ENCODE peak calls at places on chromosomes 3 and 15, in nine cellular contexts. G, L, P, V, Q, O, T, R and I are unnamed samples. For H3K36me3, the result is how much of the 10 kb centered on the place peaks cover.

GRCh38 chr15:86125775-86126174 is 46.1 kb downstream of the AGBL1 start:
- DNase-seq in L (no peak), R (no peak), V (no peak), Q (no peak), P (no peak), T (no peak), O (no peak), G (no peak), I (no peak)

GRCh38 chr3:27553868-27554540 is 69.8 kb upstream of the SLC4A7 start:
- DNase-seq in L (no peak), Q (no peak), O (no peak), G (no peak), P (no peak), V (no peak), R (no peak), T (no peak), I (no peak)

GRCh38 chr3:7282988-7283387 is 422.1 kb downstream of the GRM7 start:
- DNase-seq in O (no peak), T (no peak), G (no peak), Q (no peak), P (no peak), R (no peak), V (no peak), L (no peak), I (no peak)

GRCh38 chr3:194212869-194213320 is 76.9 kb downstream of the HES1 start:
- DNase-seq in V (no peak), G (no peak), P (no peak), L (no peak), O (no peak), T (no peak), R (peak), Q (peak), I (no peak)

GRCh38 chr15:100201376-100202280 is 140.1 kb downstream of the ADAMTS17 start:
- DNase-seq in R (peak), L (no peak), G (no peak), O (no peak), T (no peak), V (no peak), Q (no peak), P (no peak), I (no peak)

GRCh38 chr3:161316006-161316689 is 55.2 kb downstream of the SPTSSB start:
- DNase-seq in R (no peak), G (peak), O (no peak), V (no peak), L (no peak), T (no peak), Q (no peak), P (peak), I (no peak)

GRCh38 chr3:116339441-116340028 is 105.8 kb downstream of the LSAMP start:
- DNase-seq in R (no peak), T (peak), V (peak), L (no peak), Q (no peak), O (no peak), G (no peak), P (peak), I (no peak)

GRCh38 chr3:127611251-127611650 is 13.0 kb downstream of the MCM2 start:
- DNase-seq in P (no peak), Q (no peak), L (no peak), T (peak), G (no peak), O (no peak), R (no peak), V (no peak), I (no peak)

GRCh38 chr3:191269289-191270085 is 59.7 kb upstream of the CCDC50 start:
- DNase-seq in Q (no peak), V (no peak), R (no peak), G (peak), L (no peak), O (no peak), T (no peak), P (no peak), I (no peak)

GRCh38 chr3:124281453-124282316 is 289.8 kb upstream of the ROPN1 start:
- DNase-seq in O (no peak), P (peak), Q (peak), R (peak), L (no peak), G (peak), V (peak), T (no peak), I (peak)

GRCh38 chr15:74920472-74920871 is 13.8 kb upstream of the FAM219B start:
- DNase-seq in R (no peak), V (no peak), T (peak), L (no peak), Q (no peak), O (no peak), P (peak), G (no peak), I (no peak)

GRCh38 chr3:141738636-141739363 is 702 bp downstream of the RNF7 start:
- DNase-seq in G (peak), L (no peak), Q (peak), O (no peak), V (peak), P (peak), R (peak), T (no peak), I (no peak)

GRCh38 chr3:189712906-189713483 is 81.8 kb downstream of the TP63 start:
- DNase-seq in V (peak), R (no peak), G (peak), P (no peak), T (no peak), O (no peak), Q (no peak), L (no peak), I (no peak)

GRCh38 chr15:72866866-72867616 is 83.5 kb upstream of the ADPGK start:
- DNase-seq in T (no peak), L (no peak), P (no peak), Q (no peak), V (no peak), O (no peak), G (no peak), R (no peak), I (no peak)

GRCh38 chr3:40267940-40268707 is 41.4 kb upstream of the EIF1B start:
- DNase-seq in T (no peak), G (no peak), V (peak), Q (no peak), P (no peak), R (peak), O (no peak), L (no peak), I (no peak)

GRCh38 chr3:197490098-197490497 is 65.7 kb downstream of the BDH1 start:
- DNase-seq in G (peak), T (no peak), Q (no peak), V (peak), O (no peak), L (no peak), P (peak), R (no peak), I (no peak)

GRCh38 chr3:53525765-53526761 is 31.7 kb downstream of the CACNA1D start:
- DNase-seq in O (no peak), L (peak), R (no peak), G (no peak), P (peak), V (peak), T (no peak), Q (no peak), I (no peak)

GRCh38 chr15:77071338-77072223 is 672 bp upstream of the TSPAN3 start:
- DNase-seq in Q (no peak), L (no peak), G (no peak), P (no peak), T (no peak), O (no peak), R (no peak), V (no peak), I (no peak)

GRCh38 chr3:14517601-14518431 is 22.3 kb downstream of the GRIP2 start:
- DNase-seq in P (no peak), Q (no peak), T (no peak), R (no peak), V (no peak), L (peak), O (no peak), G (no peak), I (no peak)

GRCh38 chr3:102447272-102447671 is 12.5 kb downstream of the ZPLD1 start:
- DNase-seq in R (no peak), O (no peak), P (no peak), G (peak), Q (no peak), L (no peak), T (no peak), V (no peak), I (no peak)

GRCh38 chr15:83199288-83199687 is 8.3 kb downstream of the HDGFL3 start:
- DNase-seq in L (no peak), O (no peak), G (no peak), V (no peak), R (no peak), Q (no peak), P (no peak), T (no peak), I (no peak)

GRCh38 chr3:128914966-128915645 is 35.7 kb downstream of the ACAD9 start:
- DNase-seq in G (no peak), L (no peak), T (no peak), V (no peak), P (no peak), O (no peak), R (no peak), Q (no peak), I (no peak)

GRCh38 chr3:31777092-31777491 is 204.0 kb downstream of the OSBPL10 start:
- DNase-seq in O (no peak), L (no peak), Q (no peak), R (no peak), T (no peak), G (peak), V (no peak), P (peak), I (no peak)

GRCh38 chr3:72887378-72887722 is 496 bp upstream of the GXYLT2 start:
- DNase-seq in O (no peak), Q (no peak), G (peak), T (no peak), V (no peak), L (no peak), R (no peak), P (no peak), I (no peak)

GRCh38 chr3:132255041-132255745 is 62.0 kb upstream of the ACP3 start:
- DNase-seq in T (no peak), R (no peak), L (no peak), G (peak), P (peak), O (peak), V (peak), Q (no peak), I (no peak)

GRCh38 chr15:62841891-62842559 is 200.5 kb upstream of the TPM1 start:
- DNase-seq in L (no peak), T (no peak), P (no peak), V (no peak), G (no peak), R (no peak), O (no peak), Q (no peak), I (no peak)

GRCh38 chr15:59688383-59688887 is 685 bp downstream of the BNIP2 start:
- DNase-seq in O (no peak), Q (no peak), P (peak), R (no peak), T (no peak), V (no peak), L (no peak), G (peak), I (peak)

GRCh38 chr3:50347187-50347813 is 1.8 kb upstream of the ZMYND10 start:
- DNase-seq in V (peak), T (peak), R (peak), O (no peak), G (peak), Q (peak), P (peak), L (peak), I (no peak)

GRCh38 chr3:125433611-125434041 is 58.5 kb upstream of the ZNF148 start:
- DNase-seq in P (no peak), V (no peak), T (no peak), G (peak), Q (no peak), L (no peak), O (peak), R (no peak), I (no peak)

GRCh38 chr15:89631902-89632264 is 23.4 kb downstream of the KIF7 start:
- DNase-seq in O (no peak), P (no peak), G (no peak), L (no peak), T (no peak), V (no peak), R (peak), Q (no peak), I (no peak)

GRCh38 chr15:89630260-89630659 is 25.0 kb downstream of the KIF7 start:
- DNase-seq in V (no peak), T (no peak), G (no peak), O (no peak), Q (no peak), R (no peak), P (no peak), L (no peak), I (no peak)

GRCh38 chr15:89629829-89630228 is 25.4 kb downstream of the KIF7 start:
- DNase-seq in Q (no peak), G (no peak), L (no peak), V (no peak), T (no peak), O (no peak), P (no peak), R (no peak), I (no peak)

GRCh38 chr15:89632563-89633430 is 22.5 kb downstream of the KIF7 start:
- DNase-seq in G (no peak), P (no peak), R (peak), Q (no peak), L (no peak), V (no peak), O (no peak), T (no peak), I (no peak)

DNA sequence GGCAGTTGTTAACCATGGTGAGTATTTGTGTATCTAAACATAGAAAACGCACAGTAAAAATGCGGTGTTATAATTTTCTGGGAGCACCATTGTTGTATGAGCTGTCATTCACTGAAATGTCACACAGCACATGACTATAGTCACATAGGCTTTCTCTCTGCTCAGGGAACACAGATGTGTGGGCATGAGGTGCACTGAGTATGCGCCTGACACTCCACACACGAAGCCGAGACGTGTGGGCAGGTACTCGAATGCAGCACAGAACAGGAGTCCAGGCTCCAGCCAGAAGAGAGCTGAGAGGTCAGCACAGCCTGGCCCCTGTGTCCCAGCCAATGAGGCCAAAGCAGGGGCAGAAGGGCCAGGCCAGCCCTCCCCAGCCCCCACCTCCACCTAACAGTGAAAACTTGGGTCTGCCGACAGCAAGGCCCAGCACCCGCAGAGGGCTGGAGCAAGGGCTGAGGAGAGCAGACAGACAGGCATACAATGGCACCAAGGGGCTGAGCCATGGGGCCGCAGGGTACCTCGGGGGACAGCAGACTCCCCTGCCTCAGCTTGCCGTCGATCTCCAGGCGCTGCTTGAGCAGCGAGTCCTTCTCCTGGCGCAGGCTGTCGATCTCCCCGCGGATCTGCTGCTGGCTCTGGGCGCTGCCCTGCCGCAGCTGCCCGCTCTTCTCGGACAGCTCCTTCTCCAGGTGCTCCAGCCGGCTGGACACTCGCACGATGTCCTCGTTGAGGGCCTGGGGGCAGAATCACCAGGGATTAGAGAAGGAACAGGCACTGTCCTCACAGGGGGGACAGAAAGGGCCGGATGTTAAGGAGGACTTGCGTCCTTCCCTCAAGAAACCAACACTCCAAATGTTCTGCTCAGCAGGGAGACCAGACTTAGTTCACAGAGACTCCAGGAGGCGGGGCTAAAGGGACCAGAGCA is 24.0 kb downstream of the KIF7 start:
- DNase-seq in R (peak), G (no peak), T (no peak), O (no peak), Q (no peak), L (no peak), V (no peak), P (no peak), I (no peak)
- H3K36me3 ChIP-seq in R (half or more), G (half or more), T (under half), O (under half), Q (half or more), L (under half), V (under half), P (half or more), I (half or more)

GRCh38 chr15:42727740-42728355 is 9.1 kb downstream of the CDAN1 start:
- DNase-seq in Q (no peak), T (peak), O (no peak), V (peak), R (peak), L (no peak), G (no peak), P (no peak), I (no peak)

GRCh38 chr15:42723068-42723467 is 13.9 kb downstream of the CDAN1 start:
- DNase-seq in Q (no peak), P (no peak), R (peak), L (no peak), T (no peak), O (no peak), G (peak), V (no peak), I (no peak)

GRCh38 chr15:42726114-42726513 is 10.8 kb downstream of the CDAN1 start:
- DNase-seq in P (no peak), L (no peak), O (no peak), V (no peak), R (peak), G (no peak), Q (no peak), T (no peak), I (no peak)

GRCh38 chr15:42724276-42724675 is 12.7 kb downstream of the CDAN1 start:
- DNase-seq in V (no peak), G (no peak), T (no peak), P (no peak), L (no peak), Q (no peak), O (no peak), R (peak), I (no peak)

DNA sequence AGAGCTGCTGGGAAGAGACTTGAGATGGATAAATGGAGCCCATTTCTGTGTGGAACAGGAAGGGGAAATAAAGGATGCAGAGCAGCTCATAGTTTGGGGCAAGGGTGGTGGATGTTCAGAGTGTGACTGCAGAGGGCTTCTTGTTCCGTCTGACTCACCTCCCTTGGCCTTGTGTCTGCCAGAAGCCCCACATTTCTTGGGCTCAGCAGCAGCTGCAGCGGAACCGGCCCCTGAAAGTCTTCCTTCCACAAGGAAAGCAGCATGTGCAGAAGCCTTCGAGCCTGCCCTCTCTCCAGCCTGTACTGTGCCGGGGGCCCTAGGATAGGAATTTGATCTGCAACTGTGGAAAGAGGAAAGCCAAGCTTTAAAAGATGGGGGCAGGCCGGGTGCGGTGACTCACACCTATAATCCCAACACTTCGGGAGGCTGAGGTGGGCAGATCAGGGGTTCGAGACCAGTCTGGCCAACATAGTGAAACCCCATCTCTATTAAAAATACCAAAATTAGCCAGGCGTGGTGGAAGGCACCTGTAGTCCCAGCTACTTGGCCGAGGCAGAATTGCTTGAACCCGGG is 11.5 kb downstream of the CDAN1 start:
- DNase-seq in R (no peak), V (no peak), T (no peak), G (no peak), L (no peak), Q (no peak), O (no peak), P (no peak), I (no peak)
- H3K36me3 ChIP-seq in R (half or more), V (under half), T (under half), G (half or more), L (under half), Q (under half), O (under half), P (half or more), I (under half)

DNA sequence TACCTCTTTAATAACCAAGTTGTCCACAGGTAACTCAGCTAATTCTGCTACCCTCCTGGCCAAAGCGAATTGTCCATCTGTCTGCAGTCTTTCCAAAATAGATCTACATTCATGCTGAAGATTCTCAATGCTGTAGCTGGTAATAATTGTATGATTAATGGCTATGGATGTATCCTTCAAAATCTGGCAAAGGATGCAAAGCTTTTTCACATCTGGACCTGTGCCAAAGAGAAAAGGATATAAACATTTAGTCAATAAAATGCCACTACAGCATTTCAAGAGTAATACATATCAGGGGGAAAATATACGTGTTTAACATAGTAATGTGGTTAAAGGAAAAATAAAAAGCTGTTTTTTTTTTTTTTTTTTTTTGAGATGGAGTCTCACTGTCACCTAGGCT is 48.7 kb downstream of the EIF3J start:
- DNase-seq in O (no peak), R (no peak), P (no peak), T (no peak), V (no peak), G (no peak), Q (no peak), L (no peak), I (no peak)
- H3K36me3 ChIP-seq in O (under half), R (half or more), P (under half), T (under half), V (under half), G (under half), Q (half or more), L (under half), I (half or more)

GRCh38 chr3:186237915-186238314 is 124.1 kb downstream of the DGKG start:
- DNase-seq in T (no peak), L (no peak), V (no peak), Q (no peak), P (no peak), O (no peak), G (no peak), R (no peak), I (no peak)
- H3K36me3 ChIP-seq in T (under half), L (under half), V (under half), Q (under half), P (under half), O (under half), G (under half), R (under half), I (under half)

DNA sequence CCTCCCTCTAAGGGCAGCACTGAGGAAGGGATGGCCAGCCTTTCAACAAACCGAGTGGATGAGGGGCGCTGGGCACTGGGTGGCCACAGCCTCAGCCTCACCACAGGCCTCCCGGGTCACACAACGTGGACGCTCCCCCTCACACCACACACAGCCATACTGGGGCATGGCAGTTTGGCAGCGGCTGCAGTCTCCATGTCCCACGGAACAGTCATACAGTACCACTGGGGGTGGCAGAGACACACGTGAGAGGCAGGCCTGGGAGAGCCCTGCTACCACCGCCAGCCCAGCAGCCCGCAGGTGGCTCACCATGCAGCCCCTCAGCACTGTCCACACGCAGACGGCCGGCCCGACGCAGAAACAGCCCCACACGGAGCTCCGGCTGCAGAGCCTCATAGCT is 11.7 kb downstream of the PLXNB1 start:
- DNase-seq in O (no peak), Q (no peak), V (no peak), R (peak), G (no peak), P (no peak), T (no peak), L (no peak), I (no peak)
- H3K36me3 ChIP-seq in O (half or more), Q (under half), V (under half), R (half or more), G (under half), P (under half), T (under half), L (under half), I (under half)

GRCh38 chr3:38645601-38646000 is 3.9 kb downstream of the SCN5A start:
- DNase-seq in Q (peak), V (no peak), R (no peak), T (no peak), P (no peak), O (no peak), L (no peak), G (no peak), I (no peak)
- H3K36me3 ChIP-seq in Q (under half), V (under half), R (under half), T (under half), P (under half), O (under half), L (under half), G (under half), I (under half)